ENCODE peak calls at places on chromosome 21, in five cellular contexts. E, F, G, R and I are unnamed samples.

GRCh38 chr21:14321042-14321441 is 61.9 kb downstream of the HSPA13 start:
- DNase-seq in E (no peak), F (no peak), R (no peak), G (no peak), I (no peak)

GRCh38 chr21:36773995-36774394 is 75.1 kb downstream of the SIM2 start:
- DNase-seq in G (no peak), F (no peak), E (peak), R (no peak), I (no peak)

GRCh38 chr21:38773108-38774061 is 32.3 kb upstream of the ETS2 start:
- DNase-seq in G (peak), E (no peak), F (no peak), R (no peak), I (peak)

GRCh38 chr21:25582888-25583287 is 24.4 kb downstream of the MRPL39 start:
- DNase-seq in R (no peak), G (no peak), E (no peak), F (no peak), I (no peak)

GRCh38 chr21:27831177-27831576 is 864.3 kb upstream of the ADAMTS5 start:
- DNase-seq in F (no peak), E (no peak), G (no peak), R (no peak), I (no peak)

GRCh38 chr21:17270234-17270633 is 242.6 kb upstream of the CXADR start:
- DNase-seq in R (peak), G (peak), F (no peak), E (no peak), I (peak)

GRCh38 chr21:36395353-36396111 is 10.3 kb downstream of the CHAF1B start:
- DNase-seq in E (no peak), G (no peak), F (no peak), R (no peak), I (no peak)

GRCh38 chr21:16285646-16286223 is 556.0 kb downstream of the USP25 start:
- DNase-seq in G (no peak), E (no peak), R (no peak), F (no peak), I (no peak)

GRCh38 chr21:38930838-38931237 is 125.1 kb downstream of the ETS2 start:
- DNase-seq in G (peak), E (no peak), F (no peak), R (no peak), I (peak)

GRCh38 chr21:37373539-37373938 is 7.0 kb downstream of the DYRK1A start:
- DNase-seq in F (no peak), R (no peak), E (no peak), G (peak), I (no peak)

GRCh38 chr21:21003701-21004100 is 5.5 kb downstream of the NCAM2 start:
- DNase-seq in F (no peak), R (peak), E (no peak), G (no peak), I (no peak)
- TF ChIP-seq CTCF in F (no peak), R (peak), E (no peak), G (peak), I (peak)

DNA sequence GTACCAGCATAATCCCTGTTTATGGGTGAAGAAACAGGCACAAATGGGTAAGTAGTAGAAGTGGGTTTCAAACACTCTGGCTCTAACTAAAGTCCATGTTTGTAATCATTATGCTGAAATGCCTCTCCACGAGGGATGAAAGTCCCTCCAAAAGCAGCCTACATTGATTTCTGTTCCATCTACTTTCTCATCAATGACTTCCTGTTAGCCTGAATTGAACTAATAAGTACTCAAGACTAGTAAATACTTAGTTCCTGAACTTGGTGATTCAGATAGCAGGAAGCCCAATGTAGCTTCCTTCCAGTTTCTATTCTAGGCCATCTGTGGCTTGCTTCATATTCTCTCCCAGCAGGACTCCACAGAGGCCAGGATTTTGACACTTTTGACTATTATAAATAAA is 11.3 kb upstream of the BACH1 start:
- DNase-seq in R (no peak), E (no peak), F (no peak), G (peak), I (no peak)
- H3K4me3 ChIP-seq in R (no peak), E (no peak), F (no peak), G (no peak), I (no peak)

GRCh38 chr21:45516071-45516670 is 26.1 kb downstream of the SLC19A1 start:
- DNase-seq in R (no peak), G (no peak), E (no peak), F (no peak), I (no peak)
- TF ChIP-seq CTCF in R (no peak), G (no peak), E (no peak), F (no peak), I (no peak)

DNA sequence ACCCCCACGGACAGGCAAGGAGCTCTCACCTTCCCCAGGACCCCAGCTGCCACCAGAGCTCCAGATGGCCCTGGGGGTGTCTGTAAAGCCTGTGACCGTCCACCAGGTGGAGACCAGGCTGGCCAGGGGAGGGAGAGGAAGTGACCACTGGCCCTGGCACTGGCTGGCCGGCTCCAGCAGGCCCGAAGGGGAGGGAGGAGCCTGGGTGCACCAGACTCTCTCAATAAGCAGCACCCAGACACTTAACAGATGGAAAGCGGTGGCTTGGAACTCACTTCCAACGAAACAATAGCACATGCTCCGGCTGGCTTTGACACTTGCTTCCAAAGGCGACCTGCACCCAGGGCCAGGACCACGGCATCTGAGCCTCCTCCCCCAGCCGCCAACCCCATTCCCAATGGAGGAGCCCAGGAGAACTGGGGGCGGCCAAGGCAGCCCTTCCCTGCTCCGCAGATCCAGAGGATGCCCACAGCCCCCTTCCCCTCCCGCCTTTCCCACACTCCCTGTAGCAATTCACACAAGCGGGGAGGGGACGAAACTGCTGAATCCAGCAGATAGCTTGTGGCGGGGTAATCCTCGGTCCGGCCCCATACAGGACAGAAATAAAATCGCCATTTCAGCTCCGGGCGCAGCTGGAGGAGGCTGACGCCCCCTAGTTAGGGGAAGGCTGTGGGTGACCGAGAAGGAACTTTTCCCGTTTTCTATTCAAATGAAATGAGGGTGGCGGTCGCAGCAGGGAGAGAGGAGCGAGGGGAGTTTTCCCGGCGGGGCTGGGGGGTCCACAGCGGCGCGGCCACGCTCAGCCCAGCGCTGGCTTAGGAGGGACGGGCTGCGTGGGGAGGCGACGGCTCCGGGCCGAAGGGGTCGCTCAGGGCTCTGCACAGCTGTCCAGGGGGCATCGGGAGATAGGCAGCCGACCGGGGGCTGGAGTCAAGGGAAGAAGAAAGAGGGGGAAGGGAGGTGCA is 612 bp upstream of the PDE9A start:
- DNase-seq in R (peak), G (peak), E (no peak), F (peak), I (no peak)
- H3K4me3 ChIP-seq in R (peak), G (no peak), E (peak), F (peak), I (no peak)

DNA sequence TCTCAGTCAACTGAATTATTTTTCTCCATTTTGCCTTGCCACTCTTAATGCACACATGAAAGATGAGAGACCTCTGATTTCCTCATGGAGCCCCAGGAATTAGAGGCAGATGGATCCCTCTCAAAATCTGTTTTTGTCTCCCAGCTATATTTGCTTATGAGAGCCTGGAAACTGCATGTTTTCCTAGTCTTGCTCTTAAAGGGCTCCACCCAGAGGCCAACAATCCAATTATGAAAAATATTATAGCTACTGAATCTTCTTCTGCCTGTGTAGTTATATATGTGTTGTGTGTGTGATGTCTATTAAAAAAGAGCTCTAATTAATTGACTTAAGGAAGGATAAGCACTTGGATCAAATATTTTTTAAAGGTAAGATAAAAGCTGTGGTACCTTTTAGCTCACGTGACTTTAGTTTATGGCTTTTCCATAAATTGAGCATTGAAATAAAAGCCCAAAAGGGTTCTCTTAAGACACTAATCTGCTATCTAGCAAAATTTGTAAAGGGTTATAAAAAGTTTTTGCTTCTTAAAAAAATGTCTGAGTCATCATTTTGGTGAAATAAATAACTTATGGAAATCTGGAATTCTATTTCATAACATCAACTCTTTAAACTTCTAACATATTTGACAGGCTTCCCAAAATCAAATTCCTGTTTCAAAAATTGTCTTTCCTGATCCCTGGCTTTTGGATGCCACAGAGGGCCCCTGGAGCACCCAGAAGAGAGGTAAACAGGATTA is 31.2 kb upstream of the TSPEAR start:
- DNase-seq in G (no peak), R (no peak), F (no peak), E (no peak), I (no peak)
- TF ChIP-seq CTCF in G (peak), R (peak), F (no peak), E (no peak), I (peak)

DNA sequence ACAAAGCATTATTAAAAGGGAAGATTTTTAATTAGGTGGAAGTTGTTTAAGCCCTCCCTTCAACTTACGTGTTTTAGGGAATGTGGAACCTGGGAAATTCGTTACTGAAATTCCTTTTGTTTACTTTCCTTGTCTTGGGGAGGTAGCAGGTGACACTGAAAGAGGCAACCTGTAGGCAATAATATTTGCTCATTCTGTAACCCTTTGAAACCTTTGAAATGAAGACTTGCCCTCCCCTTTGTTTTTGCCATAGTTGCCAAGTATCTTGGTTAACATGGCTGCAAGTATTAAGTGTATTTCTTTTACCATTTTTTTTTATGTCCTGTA is 1.7 kb downstream of the MRPS6 start:
- DNase-seq in R (no peak), F (no peak), E (no peak), G (no peak), I (no peak)
- H3K4me3 ChIP-seq in R (peak), F (peak), E (peak), G (peak), I (peak)

DNA sequence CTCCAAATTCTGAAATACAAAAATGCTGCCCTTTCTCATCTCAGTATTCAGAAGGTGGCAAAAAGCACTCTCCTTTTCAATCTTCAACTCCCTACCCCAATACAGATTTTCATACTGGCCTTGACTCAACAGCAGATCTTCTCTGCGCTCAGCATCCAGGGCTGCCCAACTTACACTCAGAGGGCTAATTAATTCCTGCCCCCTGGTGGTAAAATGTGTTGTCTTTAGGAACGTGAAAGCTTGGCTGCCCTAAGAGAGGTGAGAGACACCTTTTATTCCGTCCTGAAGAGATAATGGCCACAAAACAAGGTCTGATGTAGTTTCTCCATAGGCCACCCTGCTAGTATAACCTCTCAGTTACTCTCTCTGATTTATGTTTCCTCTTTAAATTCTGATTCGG is 25.0 kb downstream of the KRTAP24-1 start:
- DNase-seq in F (peak), G (no peak), R (peak), E (no peak), I (no peak)
- TF ChIP-seq CTCF in F (peak), G (peak), R (peak), E (no peak), I (no peak)